ENCODE peak calls at places on chromosomes 11 and 22, in seven cellular contexts. One of them, this sample, is unnamed.

GRCh38 chr11:131409307-131409706 is 38.9 kb downstream of the NTM start:
- DNase-seq in activated naive CD8-positive, alpha-beta T cell treated with anti-CD3 and anti-CD28 coated beads, Interleukin-2, amount 50 U/mL, for 24 hours: no peak
- DNase-seq in activated CD8-positive, alpha-beta T cell treated with anti-CD3 and anti-CD28 coated beads, Interleukin-2, amount 10 ng/mL, durations not matched to agents 7 days and 5 days: no peak
- DNase-seq in CD8-positive, alpha-beta T cell: no peak
- DNase-seq in Caki2: no peak
- DNase-seq in neural progenitor cell: no peak
- DNase-seq in HT-29: no peak
- DNase-seq in this sample: no peak

GRCh38 chr11:64541131-64541530 is 49.9 kb upstream of the SLC22A12 start:
- DNase-seq in activated naive CD8-positive, alpha-beta T cell treated with anti-CD3 and anti-CD28 coated beads, Interleukin-2, amount 50 U/mL, for 24 hours: no peak
- DNase-seq in activated CD8-positive, alpha-beta T cell treated with anti-CD3 and anti-CD28 coated beads, Interleukin-2, amount 10 ng/mL, durations not matched to agents 7 days and 5 days: no peak
- DNase-seq in CD8-positive, alpha-beta T cell: no peak
- DNase-seq in Caki2: no peak
- DNase-seq in neural progenitor cell: no peak
- DNase-seq in HT-29: no peak
- DNase-seq in this sample: no peak

GRCh38 chr11:19674420-19674819 is 38.2 kb upstream of the NAV2 start:
- DNase-seq in activated naive CD8-positive, alpha-beta T cell treated with anti-CD3 and anti-CD28 coated beads, Interleukin-2, amount 50 U/mL, for 24 hours: no peak
- DNase-seq in activated CD8-positive, alpha-beta T cell treated with anti-CD3 and anti-CD28 coated beads, Interleukin-2, amount 10 ng/mL, durations not matched to agents 7 days and 5 days: no peak
- DNase-seq in CD8-positive, alpha-beta T cell: no peak
- DNase-seq in Caki2: no peak
- DNase-seq in neural progenitor cell: no peak
- DNase-seq in HT-29: no peak
- DNase-seq in this sample: no peak

GRCh38 chr11:10659339-10660216 is 34.0 kb downstream of the IRAG1 start:
- DNase-seq in activated naive CD8-positive, alpha-beta T cell treated with anti-CD3 and anti-CD28 coated beads, Interleukin-2, amount 50 U/mL, for 24 hours: no peak
- DNase-seq in activated CD8-positive, alpha-beta T cell treated with anti-CD3 and anti-CD28 coated beads, Interleukin-2, amount 10 ng/mL, durations not matched to agents 7 days and 5 days: no peak
- DNase-seq in CD8-positive, alpha-beta T cell: no peak
- DNase-seq in Caki2: peak; percentile 80
- DNase-seq in neural progenitor cell: no peak
- DNase-seq in HT-29: peak; percentile 93
- DNase-seq in this sample: peak; percentile 81

GRCh38 chr11:12666905-12667304 is 7.3 kb upstream of the TEAD1 start:
- DNase-seq in activated naive CD8-positive, alpha-beta T cell treated with anti-CD3 and anti-CD28 coated beads, Interleukin-2, amount 50 U/mL, for 24 hours: no peak
- DNase-seq in activated CD8-positive, alpha-beta T cell treated with anti-CD3 and anti-CD28 coated beads, Interleukin-2, amount 10 ng/mL, durations not matched to agents 7 days and 5 days: no peak
- DNase-seq in CD8-positive, alpha-beta T cell: no peak
- DNase-seq in Caki2: no peak
- DNase-seq in neural progenitor cell: no peak
- DNase-seq in HT-29: no peak
- DNase-seq in this sample: no peak

GRCh38 chr11:74460481-74461154 is 6.7 kb downstream of the KCNE3 start:
- DNase-seq in activated naive CD8-positive, alpha-beta T cell treated with anti-CD3 and anti-CD28 coated beads, Interleukin-2, amount 50 U/mL, for 24 hours: no peak
- DNase-seq in activated CD8-positive, alpha-beta T cell treated with anti-CD3 and anti-CD28 coated beads, Interleukin-2, amount 10 ng/mL, durations not matched to agents 7 days and 5 days: no peak
- DNase-seq in CD8-positive, alpha-beta T cell: no peak
- DNase-seq in Caki2: no peak
- DNase-seq in neural progenitor cell: no peak
- DNase-seq in HT-29: no peak
- DNase-seq in this sample: no peak

GRCh38 chr11:10975287-10975721 is 117.5 kb upstream of the ZBED5 start:
- DNase-seq in activated naive CD8-positive, alpha-beta T cell treated with anti-CD3 and anti-CD28 coated beads, Interleukin-2, amount 50 U/mL, for 24 hours: no peak
- DNase-seq in activated CD8-positive, alpha-beta T cell treated with anti-CD3 and anti-CD28 coated beads, Interleukin-2, amount 10 ng/mL, durations not matched to agents 7 days and 5 days: no peak
- DNase-seq in CD8-positive, alpha-beta T cell: no peak
- DNase-seq in Caki2: no peak
- DNase-seq in neural progenitor cell: no peak
- DNase-seq in HT-29: no peak
- DNase-seq in this sample: no peak

GRCh38 chr11:37574361-37574760 is 976.3 kb upstream of the RAG2 start:
- DNase-seq in activated naive CD8-positive, alpha-beta T cell treated with anti-CD3 and anti-CD28 coated beads, Interleukin-2, amount 50 U/mL, for 24 hours: no peak
- DNase-seq in activated CD8-positive, alpha-beta T cell treated with anti-CD3 and anti-CD28 coated beads, Interleukin-2, amount 10 ng/mL, durations not matched to agents 7 days and 5 days: no peak
- DNase-seq in CD8-positive, alpha-beta T cell: no peak
- DNase-seq in Caki2: no peak
- DNase-seq in neural progenitor cell: no peak
- DNase-seq in HT-29: no peak
- DNase-seq in this sample: no peak

GRCh38 chr11:44006882-44007495 is 40.8 kb upstream of the ACCSL start:
- DNase-seq in activated naive CD8-positive, alpha-beta T cell treated with anti-CD3 and anti-CD28 coated beads, Interleukin-2, amount 50 U/mL, for 24 hours: no peak
- DNase-seq in activated CD8-positive, alpha-beta T cell treated with anti-CD3 and anti-CD28 coated beads, Interleukin-2, amount 10 ng/mL, durations not matched to agents 7 days and 5 days: no peak
- DNase-seq in CD8-positive, alpha-beta T cell: no peak
- DNase-seq in Caki2: no peak
- DNase-seq in neural progenitor cell: no peak
- DNase-seq in HT-29: no peak
- DNase-seq in this sample: no peak

GRCh38 chr22:38751422-38752346 is 4.1 kb downstream of the SUN2 start:
- DNase-seq in activated naive CD8-positive, alpha-beta T cell treated with anti-CD3 and anti-CD28 coated beads, Interleukin-2, amount 50 U/mL, for 24 hours: peak; percentile 77
- DNase-seq in activated CD8-positive, alpha-beta T cell treated with anti-CD3 and anti-CD28 coated beads, Interleukin-2, amount 10 ng/mL, durations not matched to agents 7 days and 5 days: peak; percentile 91
- DNase-seq in CD8-positive, alpha-beta T cell: peak; percentile 86
- DNase-seq in Caki2: no peak
- DNase-seq in neural progenitor cell: no peak
- DNase-seq in HT-29: no peak
- DNase-seq in this sample: peak; percentile 76

GRCh38 chr11:63613517-63614135 is 607 bp downstream of the PLAAT3 start:
- DNase-seq in activated naive CD8-positive, alpha-beta T cell treated with anti-CD3 and anti-CD28 coated beads, Interleukin-2, amount 50 U/mL, for 24 hours: peak; percentile 31
- DNase-seq in activated CD8-positive, alpha-beta T cell treated with anti-CD3 and anti-CD28 coated beads, Interleukin-2, amount 10 ng/mL, durations not matched to agents 7 days and 5 days: peak; percentile 64
- DNase-seq in CD8-positive, alpha-beta T cell: peak; percentile 53
- DNase-seq in Caki2: peak; percentile 84
- DNase-seq in neural progenitor cell: peak; percentile 62
- DNase-seq in HT-29: peak; percentile 79
- DNase-seq in this sample: peak; percentile 57

GRCh38 chr11:128473631-128474030 is 113.7 kb downstream of the ETS1 start:
- DNase-seq in activated naive CD8-positive, alpha-beta T cell treated with anti-CD3 and anti-CD28 coated beads, Interleukin-2, amount 50 U/mL, for 24 hours: no peak
- DNase-seq in activated CD8-positive, alpha-beta T cell treated with anti-CD3 and anti-CD28 coated beads, Interleukin-2, amount 10 ng/mL, durations not matched to agents 7 days and 5 days: peak; percentile 48
- DNase-seq in CD8-positive, alpha-beta T cell: peak; percentile 41
- DNase-seq in Caki2: no peak
- DNase-seq in neural progenitor cell: no peak
- DNase-seq in HT-29: peak; percentile 85
- DNase-seq in this sample: no peak

GRCh38 chr11:124801014-124801413 is 808 bp upstream of the MSANTD2 start:
- DNase-seq in activated naive CD8-positive, alpha-beta T cell treated with anti-CD3 and anti-CD28 coated beads, Interleukin-2, amount 50 U/mL, for 24 hours: no peak
- DNase-seq in activated CD8-positive, alpha-beta T cell treated with anti-CD3 and anti-CD28 coated beads, Interleukin-2, amount 10 ng/mL, durations not matched to agents 7 days and 5 days: no peak
- DNase-seq in CD8-positive, alpha-beta T cell: no peak
- DNase-seq in Caki2: no peak
- DNase-seq in neural progenitor cell: no peak
- DNase-seq in HT-29: no peak
- DNase-seq in this sample: no peak

GRCh38 chr11:132072880-132073213 is 702.4 kb downstream of the NTM start:
- DNase-seq in activated naive CD8-positive, alpha-beta T cell treated with anti-CD3 and anti-CD28 coated beads, Interleukin-2, amount 50 U/mL, for 24 hours: no peak
- DNase-seq in activated CD8-positive, alpha-beta T cell treated with anti-CD3 and anti-CD28 coated beads, Interleukin-2, amount 10 ng/mL, durations not matched to agents 7 days and 5 days: no peak
- DNase-seq in CD8-positive, alpha-beta T cell: no peak
- DNase-seq in Caki2: no peak
- DNase-seq in neural progenitor cell: no peak
- DNase-seq in HT-29: no peak
- DNase-seq in this sample: no peak

GRCh38 chr22:34579519-34579918 is 486.4 kb upstream of the ISX start:
- DNase-seq in activated naive CD8-positive, alpha-beta T cell treated with anti-CD3 and anti-CD28 coated beads, Interleukin-2, amount 50 U/mL, for 24 hours: no peak
- DNase-seq in activated CD8-positive, alpha-beta T cell treated with anti-CD3 and anti-CD28 coated beads, Interleukin-2, amount 10 ng/mL, durations not matched to agents 7 days and 5 days: no peak
- DNase-seq in CD8-positive, alpha-beta T cell: no peak
- DNase-seq in Caki2: no peak
- DNase-seq in neural progenitor cell: no peak
- DNase-seq in HT-29: no peak
- DNase-seq in this sample: no peak

GRCh38 chr11:70087446-70088167 is 9.5 kb downstream of the ANO1 start:
- DNase-seq in activated naive CD8-positive, alpha-beta T cell treated with anti-CD3 and anti-CD28 coated beads, Interleukin-2, amount 50 U/mL, for 24 hours: no peak
- DNase-seq in activated CD8-positive, alpha-beta T cell treated with anti-CD3 and anti-CD28 coated beads, Interleukin-2, amount 10 ng/mL, durations not matched to agents 7 days and 5 days: no peak
- DNase-seq in CD8-positive, alpha-beta T cell: no peak
- DNase-seq in Caki2: no peak
- DNase-seq in neural progenitor cell: peak; percentile 51
- DNase-seq in HT-29: no peak
- DNase-seq in this sample: no peak

GRCh38 chr11:82536706-82537105 is 197.0 kb downstream of the FAM181B start:
- DNase-seq in activated naive CD8-positive, alpha-beta T cell treated with anti-CD3 and anti-CD28 coated beads, Interleukin-2, amount 50 U/mL, for 24 hours: no peak
- DNase-seq in activated CD8-positive, alpha-beta T cell treated with anti-CD3 and anti-CD28 coated beads, Interleukin-2, amount 10 ng/mL, durations not matched to agents 7 days and 5 days: no peak
- DNase-seq in CD8-positive, alpha-beta T cell: no peak
- DNase-seq in Caki2: no peak
- DNase-seq in neural progenitor cell: no peak
- DNase-seq in HT-29: no peak
- DNase-seq in this sample: no peak

GRCh38 chr22:38455530-38456271 is 702 bp upstream of the KCNJ4 start:
- DNase-seq in activated naive CD8-positive, alpha-beta T cell treated with anti-CD3 and anti-CD28 coated beads, Interleukin-2, amount 50 U/mL, for 24 hours: no peak
- DNase-seq in activated CD8-positive, alpha-beta T cell treated with anti-CD3 and anti-CD28 coated beads, Interleukin-2, amount 10 ng/mL, durations not matched to agents 7 days and 5 days: no peak
- DNase-seq in CD8-positive, alpha-beta T cell: no peak
- DNase-seq in Caki2: no peak
- DNase-seq in neural progenitor cell: peak; percentile 82
- DNase-seq in HT-29: no peak
- DNase-seq in this sample: no peak

GRCh38 chr22:45878901-45879551 is 97.9 kb downstream of the WNT7B start:
- DNase-seq in activated naive CD8-positive, alpha-beta T cell treated with anti-CD3 and anti-CD28 coated beads, Interleukin-2, amount 50 U/mL, for 24 hours: no peak
- DNase-seq in activated CD8-positive, alpha-beta T cell treated with anti-CD3 and anti-CD28 coated beads, Interleukin-2, amount 10 ng/mL, durations not matched to agents 7 days and 5 days: no peak
- DNase-seq in CD8-positive, alpha-beta T cell: no peak
- DNase-seq in Caki2: no peak
- DNase-seq in neural progenitor cell: no peak
- DNase-seq in HT-29: no peak
- DNase-seq in this sample: no peak

GRCh38 chr22:46957521-46957920 is 195.1 kb downstream of the TBC1D22A start:
- DNase-seq in activated naive CD8-positive, alpha-beta T cell treated with anti-CD3 and anti-CD28 coated beads, Interleukin-2, amount 50 U/mL, for 24 hours: no peak
- DNase-seq in activated CD8-positive, alpha-beta T cell treated with anti-CD3 and anti-CD28 coated beads, Interleukin-2, amount 10 ng/mL, durations not matched to agents 7 days and 5 days: no peak
- DNase-seq in CD8-positive, alpha-beta T cell: no peak
- DNase-seq in Caki2: no peak
- DNase-seq in neural progenitor cell: no peak
- DNase-seq in HT-29: no peak
- DNase-seq in this sample: no peak

GRCh38 chr11:28318861-28319260 is 210.7 kb downstream of the METTL15 start:
- DNase-seq in activated naive CD8-positive, alpha-beta T cell treated with anti-CD3 and anti-CD28 coated beads, Interleukin-2, amount 50 U/mL, for 24 hours: no peak
- DNase-seq in activated CD8-positive, alpha-beta T cell treated with anti-CD3 and anti-CD28 coated beads, Interleukin-2, amount 10 ng/mL, durations not matched to agents 7 days and 5 days: no peak
- DNase-seq in CD8-positive, alpha-beta T cell: no peak
- DNase-seq in Caki2: no peak
- DNase-seq in neural progenitor cell: peak; percentile 9
- DNase-seq in HT-29: no peak
- DNase-seq in this sample: no peak

GRCh38 chr11:68798221-68798813 is 43.4 kb downstream of the CPT1A start:
- DNase-seq in activated naive CD8-positive, alpha-beta T cell treated with anti-CD3 and anti-CD28 coated beads, Interleukin-2, amount 50 U/mL, for 24 hours: peak; percentile 65
- DNase-seq in activated CD8-positive, alpha-beta T cell treated with anti-CD3 and anti-CD28 coated beads, Interleukin-2, amount 10 ng/mL, durations not matched to agents 7 days and 5 days: peak; percentile 47
- DNase-seq in CD8-positive, alpha-beta T cell: peak; percentile 41
- DNase-seq in Caki2: no peak
- DNase-seq in neural progenitor cell: peak; percentile 83
- DNase-seq in HT-29: peak; percentile 26
- DNase-seq in this sample: no peak

GRCh38 chr11:27401760-27402316 is 38.8 kb upstream of the CCDC34 start:
- DNase-seq in activated naive CD8-positive, alpha-beta T cell treated with anti-CD3 and anti-CD28 coated beads, Interleukin-2, amount 50 U/mL, for 24 hours: no peak
- DNase-seq in activated CD8-positive, alpha-beta T cell treated with anti-CD3 and anti-CD28 coated beads, Interleukin-2, amount 10 ng/mL, durations not matched to agents 7 days and 5 days: no peak
- DNase-seq in CD8-positive, alpha-beta T cell: no peak
- DNase-seq in Caki2: no peak
- DNase-seq in neural progenitor cell: no peak
- DNase-seq in HT-29: peak; percentile 93
- DNase-seq in this sample: no peak

GRCh38 chr11:130999992-131000770 is 83.9 kb upstream of the SNX19 start:
- DNase-seq in activated naive CD8-positive, alpha-beta T cell treated with anti-CD3 and anti-CD28 coated beads, Interleukin-2, amount 50 U/mL, for 24 hours: no peak
- DNase-seq in activated CD8-positive, alpha-beta T cell treated with anti-CD3 and anti-CD28 coated beads, Interleukin-2, amount 10 ng/mL, durations not matched to agents 7 days and 5 days: no peak
- DNase-seq in CD8-positive, alpha-beta T cell: no peak
- DNase-seq in Caki2: peak; percentile 66
- DNase-seq in neural progenitor cell: no peak
- DNase-seq in HT-29: peak; percentile 62
- DNase-seq in this sample: no peak

GRCh38 chr11:36222755-36223635 is 66.2 kb downstream of the COMMD9 start:
- DNase-seq in activated naive CD8-positive, alpha-beta T cell treated with anti-CD3 and anti-CD28 coated beads, Interleukin-2, amount 50 U/mL, for 24 hours: no peak
- DNase-seq in activated CD8-positive, alpha-beta T cell treated with anti-CD3 and anti-CD28 coated beads, Interleukin-2, amount 10 ng/mL, durations not matched to agents 7 days and 5 days: no peak
- DNase-seq in CD8-positive, alpha-beta T cell: no peak
- DNase-seq in Caki2: no peak
- DNase-seq in neural progenitor cell: no peak
- DNase-seq in HT-29: no peak
- DNase-seq in this sample: no peak

GRCh38 chr22:35630387-35630793 is 13.3 kb upstream of the MB start:
- DNase-seq in activated naive CD8-positive, alpha-beta T cell treated with anti-CD3 and anti-CD28 coated beads, Interleukin-2, amount 50 U/mL, for 24 hours: no peak
- DNase-seq in activated CD8-positive, alpha-beta T cell treated with anti-CD3 and anti-CD28 coated beads, Interleukin-2, amount 10 ng/mL, durations not matched to agents 7 days and 5 days: no peak
- DNase-seq in CD8-positive, alpha-beta T cell: no peak
- DNase-seq in Caki2: peak; percentile 72
- DNase-seq in neural progenitor cell: peak; percentile 18
- DNase-seq in HT-29: peak; percentile 26
- DNase-seq in this sample: no peak

GRCh38 chr11:46075168-46075567 is 46.1 kb downstream of the PHF21A start:
- DNase-seq in activated naive CD8-positive, alpha-beta T cell treated with anti-CD3 and anti-CD28 coated beads, Interleukin-2, amount 50 U/mL, for 24 hours: no peak
- DNase-seq in activated CD8-positive, alpha-beta T cell treated with anti-CD3 and anti-CD28 coated beads, Interleukin-2, amount 10 ng/mL, durations not matched to agents 7 days and 5 days: no peak
- DNase-seq in CD8-positive, alpha-beta T cell: no peak
- DNase-seq in Caki2: no peak
- DNase-seq in neural progenitor cell: no peak
- DNase-seq in HT-29: no peak
- DNase-seq in this sample: no peak

GRCh38 chr11:108062336-108062735 is 53.6 kb downstream of the CUL5 start:
- DNase-seq in activated naive CD8-positive, alpha-beta T cell treated with anti-CD3 and anti-CD28 coated beads, Interleukin-2, amount 50 U/mL, for 24 hours: no peak
- DNase-seq in activated CD8-positive, alpha-beta T cell treated with anti-CD3 and anti-CD28 coated beads, Interleukin-2, amount 10 ng/mL, durations not matched to agents 7 days and 5 days: no peak
- DNase-seq in CD8-positive, alpha-beta T cell: no peak
- DNase-seq in Caki2: no peak
- DNase-seq in neural progenitor cell: no peak
- DNase-seq in HT-29: no peak
- DNase-seq in this sample: no peak

GRCh38 chr11:34493468-34493867 is 20.1 kb downstream of the ELF5 start:
- DNase-seq in activated naive CD8-positive, alpha-beta T cell treated with anti-CD3 and anti-CD28 coated beads, Interleukin-2, amount 50 U/mL, for 24 hours: no peak
- DNase-seq in activated CD8-positive, alpha-beta T cell treated with anti-CD3 and anti-CD28 coated beads, Interleukin-2, amount 10 ng/mL, durations not matched to agents 7 days and 5 days: no peak
- DNase-seq in CD8-positive, alpha-beta T cell: no peak
- DNase-seq in Caki2: no peak
- DNase-seq in neural progenitor cell: no peak
- DNase-seq in HT-29: no peak
- DNase-seq in this sample: no peak

GRCh38 chr11:93783767-93784151 is 323 bp upstream of the MED17 start:
- DNase-seq in activated naive CD8-positive, alpha-beta T cell treated with anti-CD3 and anti-CD28 coated beads, Interleukin-2, amount 50 U/mL, for 24 hours: no peak
- DNase-seq in activated CD8-positive, alpha-beta T cell treated with anti-CD3 and anti-CD28 coated beads, Interleukin-2, amount 10 ng/mL, durations not matched to agents 7 days and 5 days: no peak
- DNase-seq in CD8-positive, alpha-beta T cell: no peak
- DNase-seq in Caki2: no peak
- DNase-seq in neural progenitor cell: no peak
- DNase-seq in HT-29: no peak
- DNase-seq in this sample: no peak

GRCh38 chr22:30196141-30196866 is 50.3 kb downstream of the LIF start:
- DNase-seq in activated naive CD8-positive, alpha-beta T cell treated with anti-CD3 and anti-CD28 coated beads, Interleukin-2, amount 50 U/mL, for 24 hours: peak; percentile 57
- DNase-seq in activated CD8-positive, alpha-beta T cell treated with anti-CD3 and anti-CD28 coated beads, Interleukin-2, amount 10 ng/mL, durations not matched to agents 7 days and 5 days: peak; percentile 81
- DNase-seq in CD8-positive, alpha-beta T cell: peak; percentile 34
- DNase-seq in Caki2: peak; percentile 100
- DNase-seq in neural progenitor cell: peak; percentile 29
- DNase-seq in HT-29: peak; percentile 86
- DNase-seq in this sample: peak; percentile 48

This sample was measured in gastrocnemius medialis.